ENCODE peak calls at places on chromosome 6, in ten cellular contexts. L, J, N, W, P, M, Q, C, B and F are unnamed samples.

GRCh38 chr6:37979392-37980221 is 160.1 kb downstream of the ZFAND3 start:
- DNase-seq in L (no peak), J (no peak), N (no peak), W (no peak), P (no peak), M (no peak), Q (no peak), C (no peak), B (no peak), F (no peak)

GRCh38 chr6:52802806-52803205 is 810 bp downstream of the GSTA1 start:
- DNase-seq in L (no peak), J (no peak), N (no peak), W (no peak), P (no peak), M (no peak), Q (no peak), C (no peak), B (no peak), F (no peak)

GRCh38 chr6:170454512-170455285 is 98.4 kb downstream of the PSMB1 start:
- DNase-seq in L (no peak), J (no peak), N (no peak), W (no peak), P (no peak), M (no peak), Q (no peak), C (no peak), B (no peak), F (no peak)

GRCh38 chr6:1538810-1539482 is 70.8 kb upstream of the FOXC1 start:
- DNase-seq in L (no peak), J (no peak), N (no peak), W (no peak), P (no peak), M (no peak), Q (no peak), C (no peak), B (no peak), F (no peak)

GRCh38 chr6:16694789-16695188 is 66.5 kb downstream of the ATXN1 start:
- DNase-seq in L (no peak), J (no peak), N (no peak), W (no peak), P (no peak), M (no peak), Q (no peak), C (no peak), B (no peak), F (no peak)

GRCh38 chr6:155980680-155981079 is 525.0 kb upstream of the NOX3 start:
- DNase-seq in L (no peak), J (no peak), N (no peak), W (no peak), P (no peak), M (no peak), Q (no peak), C (no peak), B (no peak), F (no peak)

GRCh38 chr6:13289789-13290318 is 38.5 kb downstream of the TBC1D7 start:
- DNase-seq in L (no peak), J (peak), N (no peak), W (peak), P (no peak), M (no peak), Q (no peak), C (no peak), B (no peak), F (no peak)

GRCh38 chr6:166526937-166527336 is 59.5 kb downstream of the RAMACL start:
- DNase-seq in L (no peak), J (no peak), N (no peak), W (no peak), P (no peak), M (no peak), Q (no peak), C (no peak), B (no peak), F (no peak)

GRCh38 chr6:55892749-55893357 is 17.5 kb upstream of the BMP5 start:
- DNase-seq in L (no peak), J (no peak), N (no peak), W (no peak), P (no peak), M (no peak), Q (no peak), C (no peak), B (no peak), F (no peak)

GRCh38 chr6:1348675-1349074 is 36.8 kb downstream of the FOXQ1 start:
- DNase-seq in L (no peak), J (peak), N (peak), W (no peak), P (no peak), M (no peak), Q (no peak), C (no peak), B (no peak), F (peak)

GRCh38 chr6:48826884-48827701 is 636.0 kb downstream of the MMUT start:
- DNase-seq in L (no peak), J (peak), N (peak), W (no peak), P (peak), M (peak), Q (no peak), C (no peak), B (no peak), F (peak)

GRCh38 chr6:142631517-142632385 is 313.2 kb downstream of the HIVEP2 start:
- DNase-seq in L (no peak), J (no peak), N (no peak), W (no peak), P (no peak), M (no peak), Q (no peak), C (no peak), B (no peak), F (no peak)

GRCh38 chr6:38058022-38058421 is 238.5 kb downstream of the ZFAND3 start:
- DNase-seq in L (no peak), J (peak), N (no peak), W (peak), P (peak), M (no peak), Q (no peak), C (no peak), B (no peak), F (peak)

GRCh38 chr6:148274809-148275208 is 67.8 kb upstream of the SASH1 start:
- DNase-seq in L (no peak), J (no peak), N (no peak), W (peak), P (no peak), M (no peak), Q (no peak), C (no peak), B (no peak), F (no peak)

GRCh38 chr6:53504438-53505030 is 40.4 kb downstream of the GCLC start:
- DNase-seq in L (no peak), J (no peak), N (no peak), W (no peak), P (no peak), M (no peak), Q (no peak), C (no peak), B (no peak), F (no peak)

GRCh38 chr6:69843189-69843588 is 23.2 kb upstream of the COL19A1 start:
- DNase-seq in L (no peak), J (no peak), N (no peak), W (no peak), P (no peak), M (no peak), Q (no peak), C (no peak), B (no peak), F (no peak)

GRCh38 chr6:127914240-127914639 is 13.4 kb upstream of the THEMIS start:
- DNase-seq in L (no peak), J (peak), N (no peak), W (no peak), P (no peak), M (no peak), Q (no peak), C (no peak), B (no peak), F (no peak)

GRCh38 chr6:9621276-9621675 is 793.6 kb downstream of the TFAP2A start:
- DNase-seq in L (no peak), J (no peak), N (no peak), W (no peak), P (no peak), M (peak), Q (no peak), C (no peak), B (no peak), F (no peak)

GRCh38 chr6:51738614-51739013 is 348.8 kb downstream of the PKHD1 start:
- DNase-seq in L (no peak), J (no peak), N (no peak), W (no peak), P (no peak), M (no peak), Q (no peak), C (no peak), B (no peak), F (no peak)

GRCh38 chr6:12403201-12403826 is 113.2 kb downstream of the EDN1 start:
- DNase-seq in L (no peak), J (peak), N (peak), W (no peak), P (peak), M (no peak), Q (no peak), C (no peak), B (no peak), F (peak)

GRCh38 chr6:45923831-45924391 is 91.7 kb downstream of the CLIC5 start:
- DNase-seq in L (no peak), J (peak), N (peak), W (no peak), P (peak), M (no peak), Q (no peak), C (no peak), B (no peak), F (no peak)

GRCh38 chr6:71395731-71396409 is 107.3 kb downstream of the OGFRL1 start:
- DNase-seq in L (no peak), J (no peak), N (no peak), W (no peak), P (no peak), M (no peak), Q (no peak), C (no peak), B (no peak), F (no peak)

GRCh38 chr6:125066964-125067363 is 86.6 kb upstream of the TPD52L1 start:
- DNase-seq in L (peak), J (peak), N (peak), W (no peak), P (peak), M (no peak), Q (peak), C (no peak), B (no peak), F (peak)

GRCh38 chr6:121516331-121516730 is 80.9 kb downstream of the GJA1 start:
- DNase-seq in L (no peak), J (peak), N (no peak), W (no peak), P (peak), M (no peak), Q (no peak), C (no peak), B (no peak), F (no peak)

GRCh38 chr6:36821581-36822335 is 17.5 kb downstream of the CPNE5 start:
- DNase-seq in L (no peak), J (no peak), N (no peak), W (peak), P (no peak), M (no peak), Q (no peak), C (no peak), B (no peak), F (no peak)

GRCh38 chr6:44401138-44401537 is 13.6 kb downstream of the CDC5L start:
- DNase-seq in L (no peak), J (no peak), N (no peak), W (no peak), P (no peak), M (no peak), Q (no peak), C (no peak), B (no peak), F (no peak)

GRCh38 chr6:50722829-50723562 is 9.7 kb downstream of the TFAP2D start:
- DNase-seq in L (no peak), J (no peak), N (no peak), W (no peak), P (no peak), M (no peak), Q (no peak), C (no peak), B (no peak), F (no peak)

GRCh38 chr6:138031417-138031816 is 75.8 kb downstream of the PERP start:
- DNase-seq in L (no peak), J (no peak), N (no peak), W (no peak), P (no peak), M (no peak), Q (no peak), C (no peak), B (no peak), F (no peak)

GRCh38 chr6:52994789-52995078 is 350 bp downstream of the GSTA4 start:
- DNase-seq in L (peak), J (peak), N (no peak), W (no peak), P (no peak), M (no peak), Q (no peak), C (no peak), B (no peak), F (peak)